ENCODE peak calls at places on chromosomes 1 and 21, in six cellular contexts. B is mucosa of gallbladder, R is EL, P is HTR-8/SVneo, H is GM13976, X is GM19239. A is an unnamed sample.

GRCh38 chr1:203296456-203297073 is 8.8 kb upstream of the BTG2 start:
- DNase-seq in H (no peak), R (peak), X (no peak), B (no peak), P (no peak), A (no peak)

GRCh38 chr1:147202576-147202975 is 22.6 kb downstream of the FMO5 start:
- DNase-seq in B (no peak), R (peak), P (no peak), H (no peak), X (no peak), A (peak)

GRCh38 chr1:201283836-201284553 is 689 bp downstream of the PKP1 start:
- DNase-seq in H (no peak), P (no peak), R (no peak), X (no peak), B (no peak), A (no peak)

GRCh38 chr1:63082754-63083153 is 239.6 kb upstream of the FOXD3 start:
- DNase-seq in X (no peak), H (no peak), R (no peak), B (no peak), P (no peak), A (no peak)

GRCh38 chr1:23904748-23905357 is 8.3 kb downstream of the CNR2 start:
- DNase-seq in X (no peak), B (no peak), R (no peak), P (no peak), H (no peak), A (no peak)

GRCh38 chr1:17892225-17892624 is 137.1 kb downstream of the ACTL8 start:
- DNase-seq in H (no peak), X (no peak), R (no peak), B (peak), P (no peak), A (no peak)

GRCh38 chr21:38323721-38324591 is 67.2 kb downstream of the KCNJ15 start:
- DNase-seq in X (no peak), R (peak), H (no peak), B (no peak), P (peak), A (peak)

GRCh38 chr1:159936284-159936904 is 9.0 kb downstream of the IGSF9 start:
- DNase-seq in P (peak), R (peak), X (peak), B (peak), H (peak), A (no peak)

GRCh38 chr1:1182491-1183220 is 9.0 kb downstream of the TTLL10 start:
- DNase-seq in P (no peak), H (no peak), X (no peak), B (no peak), R (no peak), A (no peak)

GRCh38 chr1:25031601-25031965 is 101.5 kb upstream of the RUNX3 start:
- DNase-seq in H (peak), B (no peak), P (no peak), X (no peak), R (no peak), A (no peak)

GRCh38 chr1:46535063-46535462 is 16.4 kb downstream of the KNCN start:
- DNase-seq in B (peak), P (no peak), R (peak), H (no peak), X (no peak), A (no peak)

GRCh38 chr21:37207441-37208009 is 59.6 kb downstream of the VPS26C start:
- DNase-seq in P (no peak), B (no peak), X (peak), H (peak), R (no peak), A (no peak)

GRCh38 chr1:50156241-50157010 is 47.7 kb downstream of the ELAVL4 start:
- DNase-seq in X (no peak), P (no peak), R (no peak), B (no peak), H (no peak), A (no peak)

GRCh38 chr1:238409191-238409846 is 518.6 kb upstream of the ZP4 start:
- DNase-seq in H (no peak), P (peak), B (no peak), R (peak), X (no peak), A (peak)

GRCh38 chr1:172948457-172948856 is 102.3 kb downstream of the TNFSF18 start:
- DNase-seq in H (no peak), P (no peak), R (peak), B (no peak), X (no peak), A (peak)

GRCh38 chr1:222749927-222750326 is 12.9 kb downstream of the FAM177B start:
- DNase-seq in X (no peak), B (no peak), H (no peak), P (no peak), R (no peak), A (no peak)

GRCh38 chr1:225834417-225835329 is 24.7 kb downstream of the EPHX1 start:
- DNase-seq in X (no peak), B (peak), R (no peak), P (peak), H (no peak), A (peak)

GRCh38 chr1:12454406-12455391 is 163.3 kb downstream of the DHRS3 start:
- DNase-seq in X (no peak), H (no peak), B (no peak), P (no peak), R (peak), A (peak)

GRCh38 chr1:100001462-100001861 is 31.7 kb downstream of the SLC35A3 start:
- DNase-seq in P (no peak), R (no peak), X (no peak), B (no peak), H (no peak), A (no peak)

GRCh38 chr1:111990878-111991760 is 1.7 kb upstream of the KCND3 start:
- DNase-seq in P (peak), X (no peak), B (peak), H (no peak), R (peak), A (no peak)

GRCh38 chr1:38125837-38126520 is 79.4 kb upstream of the POU3F1 start:
- DNase-seq in P (no peak), R (no peak), X (no peak), H (no peak), B (no peak), A (no peak)

GRCh38 chr1:47568763-47569162 is 130.9 kb downstream of the FOXD2 start:
- DNase-seq in P (no peak), H (no peak), B (no peak), X (no peak), R (peak), A (no peak)

GRCh38 chr1:235648954-235649721 is 446 bp downstream of the GNG4 start:
- DNase-seq in R (peak), X (peak), P (peak), H (peak), B (peak), A (peak)

GRCh38 chr1:172040466-172040865 is 199.2 kb downstream of the DNM3 start:
- DNase-seq in R (peak), P (peak), X (no peak), B (no peak), H (no peak), A (peak)

GRCh38 chr1:207838156-207839082 is 72.5 kb downstream of the CD34 start:
- DNase-seq in R (no peak), P (no peak), B (peak), H (no peak), X (no peak), A (no peak)

GRCh38 chr21:29347274-29347681 is 48.6 kb downstream of the BACH1 start:
- DNase-seq in H (no peak), R (peak), B (peak), X (no peak), P (no peak), A (peak)

GRCh38 chr1:102919659-102920058 is 188.7 kb downstream of the COL11A1 start:
- DNase-seq in X (no peak), P (peak), H (no peak), B (no peak), R (peak), A (peak)

GRCh38 chr21:33369586-33369985 is 33.6 kb upstream of the IFNGR2 start:
- DNase-seq in H (no peak), R (no peak), P (no peak), B (no peak), X (no peak), A (no peak)

GRCh38 chr1:244329591-244330317 is 122.0 kb downstream of the ADSS2 start:
- DNase-seq in X (no peak), R (no peak), H (no peak), P (no peak), B (no peak), A (no peak)

GRCh38 chr1:197356723-197357533 is 88.9 kb downstream of the CRB1 start:
- DNase-seq in H (peak), R (peak), X (peak), P (peak), B (no peak), A (peak)

GRCh38 chr1:47611992-47612391 is 174.1 kb downstream of the FOXD2 start:
- DNase-seq in B (peak), H (no peak), X (no peak), P (no peak), R (no peak), A (no peak)

GRCh38 chr1:211548321-211549091 is 30.5 kb downstream of the SLC30A1 start:
- DNase-seq in P (no peak), B (peak), H (no peak), X (no peak), R (no peak), A (no peak)

GRCh38 chr1:88892146-88892877 is 945 bp upstream of the GTF2B start:
- DNase-seq in R (peak), H (no peak), P (no peak), B (peak), X (no peak), A (peak)

GRCh38 chr21:43983390-43983789 is 28.7 kb upstream of the TRAPPC10 start:
- DNase-seq in P (no peak), H (no peak), X (no peak), R (no peak), B (no peak), A (no peak)

GRCh38 chr1:172960454-172961208 is 90.1 kb downstream of the TNFSF18 start:
- DNase-seq in R (no peak), P (no peak), H (no peak), X (no peak), B (peak), A (peak)